ENCODE peak calls at places on chromosomes 5 and 9, in four cellular contexts. H is SW 1271, P is dorsolateral prefrontal cortex, E is GM06990. Q is an unnamed sample.

GRCh38 chr5:10354048-10354872 is 765 bp downstream of the MARCHF6 start:
- DNase-seq in P (no peak), H (peak), E (peak), Q (no peak)

GRCh38 chr5:68114641-68115040 is 100.9 kb upstream of the PIK3R1 start:
- DNase-seq in H (no peak), E (no peak), P (no peak), Q (peak)

GRCh38 chr5:567664-568060 is 43.4 kb upstream of the SLC9A3 start:
- DNase-seq in H (no peak), P (no peak), E (no peak), Q (no peak)

GRCh38 chr5:132083065-132083678 is 9.6 kb downstream of the CSF2 start:
- DNase-seq in E (no peak), H (no peak), P (no peak), Q (no peak)

GRCh38 chr5:104189909-104190308 is 627.3 kb upstream of the NUDT12 start:
- DNase-seq in P (no peak), E (no peak), H (peak), Q (peak)

GRCh38 chr9:6355728-6356127 is 27.6 kb downstream of the TPD52L3 start:
- DNase-seq in P (no peak), E (no peak), H (no peak), Q (peak)

GRCh38 chr5:17216176-17216973 is 1.1 kb upstream of the BASP1 start:
- DNase-seq in P (peak), E (peak), H (peak), Q (peak)

GRCh38 chr9:104091708-104092107 is 2.4 kb upstream of the SMC2 start:
- DNase-seq in E (peak), H (no peak), P (no peak), Q (peak)

GRCh38 chr9:108282872-108283271 is 572.9 kb downstream of the ACTL7B start:
- DNase-seq in P (no peak), E (no peak), H (no peak), Q (no peak)

GRCh38 chr5:118775790-118776499 is 212.4 kb downstream of the DTWD2 start:
- DNase-seq in E (no peak), P (no peak), H (no peak), Q (no peak)

GRCh38 chr9:34524349-34524748 is 1.6 kb upstream of the ENHO start:
- DNase-seq in H (no peak), P (no peak), E (no peak), Q (no peak)